ENCODE peak calls at places on chromosomes 13 and 19, in five cellular contexts. One of them, this sample, is unnamed.

GRCh38 chr13:97999653-98000052 is 46.2 kb downstream of the IPO5 start:
- DNase-seq in fibroblast of mammary gland: no peak
- DNase-seq in aorta: no peak
- DNase-seq in HCT116: no peak
- DNase-seq in T-helper 2 cell: no peak
- DNase-seq in this sample: no peak

GRCh38 chr13:73943137-73943964 is 190.9 kb downstream of the KLF12 start:
- DNase-seq in aorta: no peak
- DNase-seq in T-helper 2 cell: peak; percentile 89
- DNase-seq in fibroblast of mammary gland: peak; percentile 10
- DNase-seq in HCT116: no peak
- DNase-seq in this sample: no peak

GRCh38 chr13:107941345-107942029 is 273.8 kb downstream of the LIG4 start:
- DNase-seq in T-helper 2 cell: no peak
- DNase-seq in HCT116: no peak
- DNase-seq in aorta: no peak
- DNase-seq in fibroblast of mammary gland: no peak
- DNase-seq in this sample: peak; percentile 13

GRCh38 chr13:95745289-95745688 is 68.3 kb downstream of the DNAJC3 start:
- DNase-seq in aorta: no peak
- DNase-seq in fibroblast of mammary gland: no peak
- DNase-seq in T-helper 2 cell: no peak
- DNase-seq in HCT116: no peak
- DNase-seq in this sample: peak; percentile 7

GRCh38 chr19:46902402-46902766 is 41.6 kb downstream of the ARHGAP35 start:
- DNase-seq in HCT116: peak; percentile 71
- DNase-seq in T-helper 2 cell: no peak
- DNase-seq in fibroblast of mammary gland: no peak
- DNase-seq in aorta: no peak
- DNase-seq in this sample: peak; percentile 97

GRCh38 chr13:44523176-44524017 is 52.7 kb downstream of the TSC22D1 start:
- DNase-seq in fibroblast of mammary gland: peak; percentile 52
- DNase-seq in HCT116: peak; percentile 32
- DNase-seq in T-helper 2 cell: no peak
- DNase-seq in aorta: no peak
- DNase-seq in this sample: peak; percentile 91

GRCh38 chr13:33251131-33251629 is 34.4 kb downstream of the STARD13 start:
- DNase-seq in T-helper 2 cell: no peak
- DNase-seq in fibroblast of mammary gland: peak; percentile 98
- DNase-seq in HCT116: peak; percentile 31
- DNase-seq in aorta: peak; percentile 48
- DNase-seq in this sample: peak; percentile 89

GRCh38 chr13:113491418-113491883 is 940 bp upstream of the DCUN1D2 start:
- DNase-seq in T-helper 2 cell: no peak
- DNase-seq in aorta: peak; percentile 69
- DNase-seq in fibroblast of mammary gland: peak; percentile 24
- DNase-seq in HCT116: no peak
- DNase-seq in this sample: peak; percentile 27

GRCh38 chr19:1455336-1456120 is 5.6 kb downstream of the APC2 start:
- DNase-seq in HCT116: peak; percentile 97
- DNase-seq in aorta: no peak
- DNase-seq in T-helper 2 cell: peak; percentile 63
- DNase-seq in fibroblast of mammary gland: peak; percentile 69
- DNase-seq in this sample: peak; percentile 89

GRCh38 chr19:2627319-2627829 is 75.1 kb downstream of the GNG7 start:
- DNase-seq in HCT116: peak; percentile 92
- DNase-seq in fibroblast of mammary gland: peak; percentile 99
- DNase-seq in aorta: peak; percentile 92
- DNase-seq in T-helper 2 cell: no peak
- DNase-seq in this sample: peak; percentile 100

GRCh38 chr19:53157601-53158000 is 1.3 kb downstream of the ZNF347 start:
- DNase-seq in fibroblast of mammary gland: peak; percentile 12
- DNase-seq in HCT116: no peak
- DNase-seq in aorta: no peak
- DNase-seq in T-helper 2 cell: no peak
- DNase-seq in this sample: peak; percentile 1

GRCh38 chr13:75771818-75772217 is 135.7 kb downstream of the LMO7 start:
- DNase-seq in T-helper 2 cell: no peak
- DNase-seq in aorta: no peak
- DNase-seq in HCT116: peak; percentile 64
- DNase-seq in fibroblast of mammary gland: peak; percentile 85
- DNase-seq in this sample: peak; percentile 86

GRCh38 chr19:57903298-57904174 is 12.9 kb downstream of the ZNF417 start:
- DNase-seq in aorta: no peak
- DNase-seq in fibroblast of mammary gland: peak; percentile 51
- DNase-seq in HCT116: peak; percentile 4
- DNase-seq in T-helper 2 cell: peak; percentile 27
- DNase-seq in this sample: peak; percentile 47

GRCh38 chr19:48258350-48258749 is 2.6 kb upstream of the CARD8 start:
- DNase-seq in T-helper 2 cell: peak; percentile 76
- DNase-seq in fibroblast of mammary gland: no peak
- DNase-seq in HCT116: no peak
- DNase-seq in aorta: no peak
- DNase-seq in this sample: no peak

GRCh38 chr13:92390217-92390616 is 836.4 kb upstream of the GPC6 start:
- DNase-seq in T-helper 2 cell: no peak
- DNase-seq in aorta: no peak
- DNase-seq in fibroblast of mammary gland: no peak
- DNase-seq in HCT116: no peak
- DNase-seq in this sample: no peak

GRCh38 chr13:79423801-79424642 is 18.0 kb upstream of the RBM26 start:
- DNase-seq in T-helper 2 cell: peak; percentile 76
- DNase-seq in fibroblast of mammary gland: peak; percentile 65
- DNase-seq in aorta: no peak
- DNase-seq in HCT116: peak; percentile 28
- DNase-seq in this sample: peak; percentile 64

GRCh38 chr13:72643339-72643989 is 84.0 kb downstream of the MZT1 start:
- DNase-seq in HCT116: peak; percentile 33
- DNase-seq in aorta: peak; percentile 51
- DNase-seq in fibroblast of mammary gland: peak; percentile 55
- DNase-seq in T-helper 2 cell: peak; percentile 46
- DNase-seq in this sample: peak; percentile 65

GRCh38 chr13:48010698-48011097 is 9.6 kb upstream of the SUCLA2 start:
- DNase-seq in fibroblast of mammary gland: no peak
- DNase-seq in aorta: no peak
- DNase-seq in T-helper 2 cell: no peak
- DNase-seq in HCT116: no peak
- DNase-seq in this sample: no peak

GRCh38 chr19:57651654-57651996 is 17.1 kb upstream of the ZSCAN4 start:
- DNase-seq in T-helper 2 cell: no peak
- DNase-seq in aorta: no peak
- DNase-seq in fibroblast of mammary gland: no peak
- DNase-seq in HCT116: no peak
- DNase-seq in this sample: no peak

GRCh38 chr19:45496349-45496953 is 396 bp downstream of the RTN2 start:
- DNase-seq in T-helper 2 cell: peak; percentile 49
- DNase-seq in aorta: no peak
- DNase-seq in HCT116: no peak
- DNase-seq in fibroblast of mammary gland: no peak
- DNase-seq in this sample: no peak

GRCh38 chr13:19882231-19882630 is 18.8 kb upstream of the ZMYM5 start:
- DNase-seq in HCT116: no peak
- DNase-seq in aorta: no peak
- DNase-seq in fibroblast of mammary gland: no peak
- DNase-seq in T-helper 2 cell: no peak
- DNase-seq in this sample: peak; percentile 75

GRCh38 chr19:5600797-5601196 is 21.8 kb downstream of the SAFB2 start:
- DNase-seq in HCT116: no peak
- DNase-seq in fibroblast of mammary gland: no peak
- DNase-seq in T-helper 2 cell: no peak
- DNase-seq in aorta: no peak
- DNase-seq in this sample: no peak

GRCh38 chr19:47093841-47094240 is 19.7 kb downstream of the ZC3H4 start:
- DNase-seq in HCT116: no peak
- DNase-seq in fibroblast of mammary gland: no peak
- DNase-seq in T-helper 2 cell: peak; percentile 61
- DNase-seq in aorta: no peak
- DNase-seq in this sample: no peak

GRCh38 chr13:30607908-30608307 is 9.8 kb upstream of the USPL1 start:
- DNase-seq in aorta: no peak
- DNase-seq in HCT116: no peak
- DNase-seq in T-helper 2 cell: peak; percentile 89
- DNase-seq in fibroblast of mammary gland: no peak
- DNase-seq in this sample: peak; percentile 53

GRCh38 chr13:46720189-46720588 is 76.8 kb downstream of the ESD start:
- DNase-seq in fibroblast of mammary gland: no peak
- DNase-seq in T-helper 2 cell: no peak
- DNase-seq in aorta: no peak
- DNase-seq in HCT116: no peak
- DNase-seq in this sample: no peak

GRCh38 chr19:33436360-33437345 is 63.1 kb downstream of the CEBPG start:
- DNase-seq in HCT116: no peak
- DNase-seq in T-helper 2 cell: no peak
- DNase-seq in aorta: peak; percentile 29
- DNase-seq in fibroblast of mammary gland: no peak
- DNase-seq in this sample: no peak

This sample was measured in epithelial cell of esophagus.